ENCODE peak calls at places on chromosomes 12 and 14, in seven cellular contexts. One of them, this sample, is unnamed.

GRCh38 chr14:104422301-104423223 is 157.0 kb upstream of the C14orf180 start:
- DNase-seq in fibroblast of lung: no peak
- DNase-seq in endothelial cell: no peak
- DNase-seq in upper lobe of right lung: peak
- DNase-seq in IMR-90: no peak
- DNase-seq in CD8-positive, alpha-beta T cell: no peak
- DNase-seq in B cell: no peak
- DNase-seq in this sample: no peak

GRCh38 chr12:116672842-116673516 is 64.9 kb downstream of the SPRING1 start:
- DNase-seq in upper lobe of right lung: peak
- DNase-seq in B cell: peak
- DNase-seq in endothelial cell: no peak
- DNase-seq in fibroblast of lung: no peak
- DNase-seq in CD8-positive, alpha-beta T cell: no peak
- DNase-seq in IMR-90: no peak
- DNase-seq in this sample: peak

GRCh38 chr14:89280612-89281011 is 136.4 kb downstream of the FOXN3 start:
- DNase-seq in IMR-90: no peak
- DNase-seq in CD8-positive, alpha-beta T cell: no peak
- DNase-seq in B cell: no peak
- DNase-seq in fibroblast of lung: no peak
- DNase-seq in endothelial cell: no peak
- DNase-seq in upper lobe of right lung: no peak
- DNase-seq in this sample: no peak

GRCh38 chr14:79369359-79370332 is 841.7 kb downstream of the DIO2 start:
- DNase-seq in IMR-90: peak
- DNase-seq in B cell: no peak
- DNase-seq in CD8-positive, alpha-beta T cell: no peak
- DNase-seq in endothelial cell: no peak
- DNase-seq in upper lobe of right lung: no peak
- DNase-seq in fibroblast of lung: peak
- DNase-seq in this sample: no peak

GRCh38 chr14:35553808-35554207 is 19.8 kb downstream of the INSM2 start:
- DNase-seq in fibroblast of lung: peak
- DNase-seq in endothelial cell: no peak
- DNase-seq in B cell: no peak
- DNase-seq in CD8-positive, alpha-beta T cell: no peak
- DNase-seq in IMR-90: peak
- DNase-seq in upper lobe of right lung: no peak
- DNase-seq in this sample: no peak

GRCh38 chr12:118292836-118293235 is 79.9 kb downstream of the TAOK3 start:
- DNase-seq in B cell: no peak
- DNase-seq in upper lobe of right lung: no peak
- DNase-seq in CD8-positive, alpha-beta T cell: no peak
- DNase-seq in IMR-90: no peak
- DNase-seq in endothelial cell: no peak
- DNase-seq in fibroblast of lung: no peak
- DNase-seq in this sample: no peak

GRCh38 chr12:10366875-10367274 is 23.0 kb downstream of the KLRK1 start:
- DNase-seq in upper lobe of right lung: no peak
- DNase-seq in endothelial cell: no peak
- DNase-seq in CD8-positive, alpha-beta T cell: no peak
- DNase-seq in fibroblast of lung: no peak
- DNase-seq in B cell: no peak
- DNase-seq in IMR-90: no peak
- DNase-seq in this sample: no peak

GRCh38 chr12:24197517-24197916 is 248.0 kb upstream of the SOX5 start:
- DNase-seq in IMR-90: no peak
- DNase-seq in endothelial cell: peak
- DNase-seq in fibroblast of lung: no peak
- DNase-seq in B cell: no peak
- DNase-seq in CD8-positive, alpha-beta T cell: no peak
- DNase-seq in upper lobe of right lung: no peak
- DNase-seq in this sample: no peak

GRCh38 chr12:4806439-4807115 is 86.4 kb downstream of the GALNT8 start:
- DNase-seq in CD8-positive, alpha-beta T cell: no peak
- DNase-seq in fibroblast of lung: no peak
- DNase-seq in IMR-90: no peak
- DNase-seq in B cell: no peak
- DNase-seq in endothelial cell: no peak
- DNase-seq in upper lobe of right lung: no peak
- DNase-seq in this sample: no peak

GRCh38 chr14:105861985-105862465 is 335.6 kb downstream of the TMEM121 start:
- DNase-seq in fibroblast of lung: no peak
- DNase-seq in upper lobe of right lung: no peak
- DNase-seq in endothelial cell: no peak
- DNase-seq in CD8-positive, alpha-beta T cell: peak
- DNase-seq in B cell: peak
- DNase-seq in IMR-90: no peak
- DNase-seq in this sample: peak

GRCh38 chr12:103503546-103504480 is 8.0 kb upstream of the C12orf42 start:
- DNase-seq in B cell: peak
- DNase-seq in CD8-positive, alpha-beta T cell: peak
- DNase-seq in IMR-90: no peak
- DNase-seq in endothelial cell: peak
- DNase-seq in upper lobe of right lung: peak
- DNase-seq in fibroblast of lung: no peak
- DNase-seq in this sample: peak

GRCh38 chr12:124273630-124274029 is 21.3 kb upstream of the RFLNA start:
- DNase-seq in upper lobe of right lung: no peak
- DNase-seq in CD8-positive, alpha-beta T cell: no peak
- DNase-seq in fibroblast of lung: peak
- DNase-seq in B cell: no peak
- DNase-seq in endothelial cell: peak
- DNase-seq in IMR-90: peak
- DNase-seq in this sample: peak

GRCh38 chr14:69615471-69616407 is 4.3 kb downstream of the SUSD6 start:
- DNase-seq in endothelial cell: no peak
- DNase-seq in B cell: peak
- DNase-seq in fibroblast of lung: peak
- DNase-seq in upper lobe of right lung: no peak
- DNase-seq in IMR-90: peak
- DNase-seq in CD8-positive, alpha-beta T cell: peak
- DNase-seq in this sample: peak

GRCh38 chr12:51898937-51899336 is 8.4 kb upstream of the ACVRL1 start:
- DNase-seq in CD8-positive, alpha-beta T cell: no peak
- DNase-seq in fibroblast of lung: peak
- DNase-seq in B cell: no peak
- DNase-seq in endothelial cell: no peak
- DNase-seq in IMR-90: peak
- DNase-seq in upper lobe of right lung: peak
- DNase-seq in this sample: no peak

GRCh38 chr14:34874386-34875030 is 652 bp downstream of the BAZ1A start:
- DNase-seq in IMR-90: peak
- DNase-seq in B cell: peak
- DNase-seq in CD8-positive, alpha-beta T cell: peak
- DNase-seq in fibroblast of lung: peak
- DNase-seq in upper lobe of right lung: peak
- DNase-seq in endothelial cell: peak
- DNase-seq in this sample: peak

GRCh38 chr14:67987596-67987995 is 168.0 kb downstream of the RAD51B start:
- DNase-seq in fibroblast of lung: peak
- DNase-seq in upper lobe of right lung: no peak
- DNase-seq in endothelial cell: no peak
- DNase-seq in IMR-90: peak
- DNase-seq in B cell: no peak
- DNase-seq in CD8-positive, alpha-beta T cell: no peak
- DNase-seq in this sample: no peak

GRCh38 chr12:118880745-118881144 is 100.6 kb upstream of the SRRM4 start:
- DNase-seq in B cell: no peak
- DNase-seq in endothelial cell: no peak
- DNase-seq in IMR-90: no peak
- DNase-seq in fibroblast of lung: no peak
- DNase-seq in upper lobe of right lung: no peak
- DNase-seq in CD8-positive, alpha-beta T cell: no peak
- DNase-seq in this sample: no peak

GRCh38 chr12:3197131-3197818 is 120.1 kb downstream of the TSPAN9 start:
- DNase-seq in endothelial cell: no peak
- DNase-seq in upper lobe of right lung: no peak
- DNase-seq in fibroblast of lung: no peak
- DNase-seq in IMR-90: no peak
- DNase-seq in B cell: no peak
- DNase-seq in CD8-positive, alpha-beta T cell: no peak
- DNase-seq in this sample: no peak

GRCh38 chr12:104376650-104377506 is 73.3 kb downstream of the EID3 start:
- DNase-seq in endothelial cell: no peak
- DNase-seq in CD8-positive, alpha-beta T cell: no peak
- DNase-seq in fibroblast of lung: peak
- DNase-seq in IMR-90: peak
- DNase-seq in B cell: no peak
- DNase-seq in upper lobe of right lung: no peak
- DNase-seq in this sample: no peak

GRCh38 chr12:124543052-124543590 is 24.3 kb downstream of the NCOR2 start:
- DNase-seq in IMR-90: no peak
- DNase-seq in B cell: peak
- DNase-seq in fibroblast of lung: no peak
- DNase-seq in endothelial cell: peak
- DNase-seq in CD8-positive, alpha-beta T cell: no peak
- DNase-seq in upper lobe of right lung: no peak
- DNase-seq in this sample: peak

GRCh38 chr14:76644875-76645518 is 116.3 kb upstream of the VASH1 start:
- DNase-seq in upper lobe of right lung: no peak
- DNase-seq in IMR-90: peak
- DNase-seq in endothelial cell: peak
- DNase-seq in B cell: peak
- DNase-seq in fibroblast of lung: peak
- DNase-seq in CD8-positive, alpha-beta T cell: no peak
- DNase-seq in this sample: peak

GRCh38 chr14:71206766-71207371 is 299.6 kb downstream of the PCNX1 start:
- DNase-seq in endothelial cell: no peak
- DNase-seq in CD8-positive, alpha-beta T cell: no peak
- DNase-seq in IMR-90: peak
- DNase-seq in B cell: no peak
- DNase-seq in upper lobe of right lung: no peak
- DNase-seq in fibroblast of lung: peak
- DNase-seq in this sample: no peak

GRCh38 chr14:69771136-69771535 is 4.2 kb downstream of the SRSF5 start:
- DNase-seq in CD8-positive, alpha-beta T cell: no peak
- DNase-seq in IMR-90: no peak
- DNase-seq in B cell: no peak
- DNase-seq in fibroblast of lung: no peak
- DNase-seq in endothelial cell: no peak
- DNase-seq in upper lobe of right lung: no peak
- DNase-seq in this sample: no peak

GRCh38 chr12:17802657-17803641 is 287.0 kb downstream of the RERGL start:
- DNase-seq in upper lobe of right lung: peak
- DNase-seq in IMR-90: no peak
- DNase-seq in B cell: no peak
- DNase-seq in fibroblast of lung: no peak
- DNase-seq in CD8-positive, alpha-beta T cell: no peak
- DNase-seq in endothelial cell: no peak
- DNase-seq in this sample: no peak
- TF ChIP-seq CTCF in upper lobe of right lung: no peak
- TF ChIP-seq CTCF in IMR-90: no peak
- TF ChIP-seq CTCF in B cell: no peak
- TF ChIP-seq CTCF in fibroblast of lung: no peak
- TF ChIP-seq CTCF in CD8-positive, alpha-beta T cell: no peak
- TF ChIP-seq CTCF in endothelial cell: no peak
- TF ChIP-seq CTCF in this sample: no peak

DNA sequence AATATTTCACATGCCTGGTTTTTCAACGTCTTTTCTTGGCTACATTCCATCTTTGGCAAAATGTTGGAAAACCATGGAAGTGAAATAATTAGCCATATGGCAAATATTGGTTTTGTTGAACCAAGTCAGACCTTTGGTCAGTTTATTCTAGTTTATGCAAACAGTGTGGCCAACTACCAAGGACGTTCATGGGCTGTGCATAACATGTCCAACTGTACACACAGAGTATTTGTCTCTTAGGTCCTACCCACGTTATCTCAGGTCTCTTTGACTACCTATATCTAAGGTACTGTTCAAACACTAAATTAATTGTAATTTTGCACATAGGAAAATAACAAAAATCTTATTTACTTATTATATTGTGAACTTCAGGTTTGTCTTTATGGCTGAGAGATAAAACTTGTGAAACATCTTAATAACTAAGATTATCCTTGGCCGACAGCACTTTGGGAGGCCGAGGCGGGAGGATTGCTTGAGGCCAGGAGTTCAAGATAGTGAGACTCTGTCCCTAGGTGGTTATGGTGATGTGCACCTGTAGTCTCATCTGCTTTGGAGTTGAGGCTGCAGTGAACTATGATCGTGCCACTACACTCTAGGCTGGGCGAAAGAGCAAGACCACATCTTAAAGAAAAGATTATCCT is 22.4 kb downstream of the DIP2B start:
- DNase-seq in fibroblast of lung: no peak
- DNase-seq in endothelial cell: no peak
- DNase-seq in B cell: no peak
- DNase-seq in CD8-positive, alpha-beta T cell: no peak
- DNase-seq in IMR-90: no peak
- DNase-seq in upper lobe of right lung: no peak
- DNase-seq in this sample: no peak
- TF ChIP-seq CTCF in fibroblast of lung: no peak
- TF ChIP-seq CTCF in endothelial cell: no peak
- TF ChIP-seq CTCF in B cell: no peak
- TF ChIP-seq CTCF in CD8-positive, alpha-beta T cell: no peak
- TF ChIP-seq CTCF in IMR-90: no peak
- TF ChIP-seq CTCF in upper lobe of right lung: no peak
- TF ChIP-seq CTCF in this sample: no peak

GRCh38 chr12:63294327-63294632 is 143.3 kb upstream of the AVPR1A start:
- DNase-seq in B cell: no peak
- DNase-seq in IMR-90: peak
- DNase-seq in endothelial cell: no peak
- DNase-seq in fibroblast of lung: peak
- DNase-seq in upper lobe of right lung: no peak
- DNase-seq in CD8-positive, alpha-beta T cell: no peak
- DNase-seq in this sample: no peak
- TF ChIP-seq CTCF in B cell: no peak
- TF ChIP-seq CTCF in IMR-90: no peak
- TF ChIP-seq CTCF in endothelial cell: no peak
- TF ChIP-seq CTCF in fibroblast of lung: no peak
- TF ChIP-seq CTCF in upper lobe of right lung: no peak
- TF ChIP-seq CTCF in CD8-positive, alpha-beta T cell: no peak
- TF ChIP-seq CTCF in this sample: no peak

DNA sequence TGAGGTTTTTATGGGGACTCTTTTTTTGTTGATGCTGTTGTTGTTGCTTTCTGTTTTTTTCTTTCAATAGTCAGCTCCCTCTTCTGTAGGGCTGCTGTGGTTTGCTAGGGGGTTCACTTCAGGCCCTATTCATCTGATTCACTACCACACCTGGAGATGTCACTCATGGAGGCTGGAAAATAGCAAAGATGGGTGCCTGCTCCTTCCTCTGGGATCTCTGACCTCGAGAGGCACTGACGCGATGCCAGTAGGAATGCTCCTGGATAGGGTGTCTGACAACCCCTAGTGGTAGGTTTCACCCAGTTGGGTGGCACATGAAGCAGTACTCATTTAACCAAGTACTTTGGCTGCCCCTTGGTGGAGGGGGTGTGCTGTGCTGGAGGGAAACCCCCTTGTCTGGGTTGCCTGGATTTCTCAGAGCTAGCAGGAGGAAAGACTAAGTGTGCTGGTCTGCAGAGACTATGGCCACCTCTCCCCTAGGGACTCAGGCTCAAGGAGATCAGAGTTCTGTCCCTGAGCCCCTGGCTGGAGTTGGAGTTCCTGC is 745.5 kb downstream of the TMTC2 start:
- DNase-seq in IMR-90: no peak
- DNase-seq in B cell: no peak
- DNase-seq in upper lobe of right lung: no peak
- DNase-seq in CD8-positive, alpha-beta T cell: no peak
- DNase-seq in endothelial cell: no peak
- DNase-seq in fibroblast of lung: no peak
- DNase-seq in this sample: no peak
- TF ChIP-seq CTCF in IMR-90: no peak
- TF ChIP-seq CTCF in B cell: no peak
- TF ChIP-seq CTCF in upper lobe of right lung: no peak
- TF ChIP-seq CTCF in CD8-positive, alpha-beta T cell: no peak
- TF ChIP-seq CTCF in endothelial cell: no peak
- TF ChIP-seq CTCF in fibroblast of lung: no peak
- TF ChIP-seq CTCF in this sample: no peak

This sample was measured in GM20000.